ENCODE peak calls at places on chromosomes 6 and 20, in ten cellular contexts. T is choroid plexus epithelial cell; K is hepatocyte; Q is stimulated activated CD4-positive, alpha-beta T cell treated with anti-CD3 and anti-CD28 coated beads, Interleukin-4, amount 100 ng/mL, for 48 hours; X is mucosa of descending colon; S is bronchial epithelial cell; D is IMR-90; V is HTR-8/SVneo; E is left lung; I is activated T-helper 1 cell treated with anti-CD3 and anti-CD28 coated beads, Interleukin-2, amount 50 U/mL, for 16 hours. G is an unnamed sample.

GRCh38 chr20:62716198-62716940 is 7.7 kb downstream of the NTSR1 start:
- DNase-seq in D (peak), I (no peak), E (peak), S (no peak), T (peak), K (no peak), Q (no peak), X (no peak), V (peak), G (no peak)

GRCh38 chr6:111263837-111264236 is 176.5 kb downstream of the SLC16A10 start:
- DNase-seq in D (peak), I (no peak), E (no peak), T (peak), S (peak), Q (no peak), K (no peak), X (no peak), V (peak), G (peak)

GRCh38 chr20:59004493-59004762 is 2.6 kb downstream of the CTSZ start:
- DNase-seq in X (peak), I (peak), D (no peak), Q (no peak), K (no peak), V (no peak), S (no peak), T (no peak), E (peak), G (no peak)

GRCh38 chr6:129657433-129657832 is 52.5 kb downstream of the ARHGAP18 start:
- DNase-seq in K (no peak), E (no peak), V (no peak), I (no peak), X (no peak), T (no peak), Q (no peak), S (no peak), D (no peak), G (no peak)

GRCh38 chr20:5674176-5674660 is 76.0 kb upstream of the SHLD1 start:
- DNase-seq in S (peak), E (no peak), Q (peak), D (peak), V (no peak), I (no peak), T (peak), K (no peak), X (no peak), G (no peak)

GRCh38 chr6:56204134-56204533 is 43.2 kb downstream of the COL21A1 start:
- DNase-seq in D (no peak), S (no peak), T (peak), E (no peak), Q (no peak), V (no peak), K (no peak), I (no peak), X (no peak), G (no peak)

GRCh38 chr6:154602708-154603107 is 92.2 kb upstream of the CNKSR3 start:
- DNase-seq in V (peak), D (no peak), E (no peak), K (no peak), Q (no peak), T (no peak), X (no peak), I (no peak), S (no peak), G (no peak)

GRCh38 chr6:157860505-157860991 is 37.5 kb downstream of the SNX9 start:
- DNase-seq in E (no peak), T (peak), X (no peak), Q (no peak), D (peak), S (no peak), K (no peak), I (no peak), V (no peak), G (peak)

G was measured in A673.